ENCODE peak calls at places on chromosomes 6 and 20, in seven cellular contexts. S is adrenal gland, K is SJCRH30, W is PC-3, V is GM23248, Q is uterus, M is HCT116. G is an unnamed sample.
A peak's percentile ranks its signal among the peaks of the same experiment; 100 is the strongest.

GRCh38 chr6:150981095-150981494 is 115.6 kb downstream of the MTHFD1L start:
- DNase-seq in S (no peak), K (no peak), W (no peak), V (no peak), Q (no peak), M (no peak), G (no peak)

GRCh38 chr20:44586986-44587980 is 4.9 kb downstream of the PKIG start:
- DNase-seq in S (no peak), K (no peak), W (no peak), V (no peak), Q (no peak), M (no peak), G (no peak)

GRCh38 chr6:73514746-73515110 is 6.1 kb downstream of the EEF1A1 start:
- DNase-seq in S (no peak), K (no peak), W (no peak), V (peak; percentile 32), Q (no peak), M (no peak), G (peak; percentile 54)

GRCh38 chr20:61822396-61822795 is 243.3 kb downstream of the TAF4 start:
- DNase-seq in S (no peak), K (no peak), W (no peak), V (no peak), Q (no peak), M (no peak), G (no peak)

GRCh38 chr6:156347251-156348049 is 429.7 kb upstream of the ARID1B start:
- DNase-seq in S (no peak), K (no peak), W (peak; percentile 9), V (no peak), Q (no peak), M (no peak), G (no peak)

GRCh38 chr6:158787395-158787794 is 31.8 kb downstream of the EZR start:
- DNase-seq in S (no peak), K (no peak), W (no peak), V (no peak), Q (no peak), M (no peak), G (no peak)

GRCh38 chr6:133966654-133967300 is 13.8 kb downstream of the TBPL1 start:
- DNase-seq in S (no peak), K (no peak), W (no peak), V (no peak), Q (no peak), M (no peak), G (no peak)

GRCh38 chr6:165805067-165805525 is 142.1 kb upstream of the PDE10A start:
- DNase-seq in S (no peak), K (no peak), W (no peak), V (no peak), Q (no peak), M (no peak), G (no peak)

GRCh38 chr6:149046822-149047246 is 270.7 kb upstream of the TAB2 start:
- DNase-seq in S (no peak), K (no peak), W (no peak), V (no peak), Q (no peak), M (no peak), G (no peak)

GRCh38 chr6:11632795-11633511 is 95.4 kb downstream of the TMEM170B start:
- DNase-seq in S (no peak), K (no peak), W (peak; percentile 44), V (peak; percentile 51), Q (no peak), M (no peak), G (no peak)

GRCh38 chr20:57536759-57537724 is 12.1 kb upstream of the CTCFL start:
- DNase-seq in S (no peak), K (no peak), W (no peak), V (no peak), Q (no peak), M (no peak), G (no peak)
- H3K27me3 ChIP-seq in S (no peaks in the 10 kb centered on the region), K (peaks cover 3% of the 10 kb centered on the region), W (peaks cover 57% of the 10 kb centered on the region), V (peaks cover 71% of the 10 kb centered on the region), Q (no peaks in the 10 kb centered on the region), M (peaks cover 53% of the 10 kb centered on the region), G (no peaks in the 10 kb centered on the region)

DNA sequence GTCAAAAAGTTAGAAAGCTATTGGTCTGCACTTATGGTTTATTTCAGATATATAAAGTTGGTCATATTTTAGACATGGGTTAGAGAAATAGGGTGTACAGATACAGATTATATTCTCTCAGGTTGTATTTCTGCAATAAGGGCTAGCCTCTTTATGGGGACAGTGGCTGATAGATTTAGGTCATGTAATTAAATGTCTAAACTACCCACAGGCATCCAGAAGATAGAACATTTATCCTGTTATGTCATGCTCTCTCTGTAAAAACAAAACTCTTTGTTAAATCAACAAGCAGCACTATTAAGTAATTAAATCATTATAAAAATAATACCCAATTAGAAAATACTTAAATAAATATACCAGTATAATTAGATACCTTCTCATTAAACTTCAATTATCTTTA is 612.6 kb upstream of the CITED2 start:
- DNase-seq in S (no peak), K (no peak), W (no peak), V (no peak), Q (no peak), M (no peak), G (no peak)
- H3K4me1 ChIP-seq in S (peaks cover 7% of the 10 kb centered on the region), K (peaks cover 17% of the 10 kb centered on the region), W (peaks cover 26% of the 10 kb centered on the region), V (peaks cover 37% of the 10 kb centered on the region), Q (no peaks in the 10 kb centered on the region), M (peaks cover 6% of the 10 kb centered on the region), G (peaks cover 13% of the 10 kb centered on the region)

DNA sequence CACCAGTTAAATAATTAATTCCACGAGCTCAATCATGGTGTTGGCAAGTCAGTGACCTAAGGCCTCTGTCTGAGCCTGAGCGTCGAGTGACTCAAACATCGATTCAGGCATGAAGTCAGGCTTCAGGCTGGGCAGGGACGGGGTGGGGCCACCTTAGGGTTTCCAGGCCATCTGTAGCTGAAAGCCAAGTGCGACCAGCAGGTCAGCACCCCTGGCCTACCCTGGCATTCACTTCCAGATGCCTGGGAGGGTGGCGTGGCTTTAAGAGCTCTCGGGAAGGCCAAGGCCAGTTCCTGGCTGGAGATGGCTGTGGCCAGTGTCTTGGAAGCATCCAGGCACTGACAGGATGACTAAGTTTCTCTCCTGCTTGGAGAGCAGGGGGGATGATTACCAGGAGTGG is 113.4 kb downstream of the DACT2 start:
- DNase-seq in S (no peak), K (no peak), W (no peak), V (no peak), Q (no peak), M (no peak), G (no peak)
- H3K9me3 ChIP-seq in S (no peaks in the 10 kb centered on the region), K (no peaks in the 10 kb centered on the region), W (no peaks in the 10 kb centered on the region), V (no peaks in the 10 kb centered on the region), Q (no peaks in the 10 kb centered on the region), M (no peaks in the 10 kb centered on the region), G (no peaks in the 10 kb centered on the region)

GRCh38 chr6:108157234-108157971 is 8.4 kb upstream of the NR2E1 start:
- DNase-seq in S (no peak), K (no peak), W (no peak), V (no peak), Q (no peak), M (no peak), G (peak; percentile 79)
- H3K27me3 ChIP-seq in S (peaks cover 94% of the 10 kb centered on the region), K (no peaks in the 10 kb centered on the region), W (peaks cover 58% of the 10 kb centered on the region), V (peaks cover 99% of the 10 kb centered on the region), Q (peaks cover 17% of the 10 kb centered on the region), M (peaks cover 9% of the 10 kb centered on the region), G (peaks cover 19% of the 10 kb centered on the region)

DNA sequence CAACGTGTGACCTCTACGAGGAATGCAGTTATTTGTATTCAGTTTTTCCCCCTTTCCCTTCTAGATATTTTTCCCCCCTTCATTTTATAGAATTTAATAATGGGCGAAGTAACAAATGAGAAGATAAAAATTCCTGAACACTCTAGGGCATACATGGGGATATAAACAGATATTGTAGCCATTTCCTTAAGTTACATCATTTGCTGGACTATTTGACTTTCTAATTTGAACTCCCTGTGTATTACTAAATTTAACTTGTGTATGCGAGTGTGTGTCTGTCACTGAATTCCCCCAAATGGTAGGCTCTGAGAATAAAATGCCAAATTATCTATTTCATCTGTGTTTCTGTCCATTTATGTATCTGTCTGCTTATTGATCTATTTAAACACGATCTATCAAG is 99.0 kb upstream of the ZFP64 start:
- DNase-seq in S (no peak), K (no peak), W (no peak), V (no peak), Q (no peak), M (no peak), G (no peak)
- H3K4me1 ChIP-seq in S (no peaks in the 10 kb centered on the region), K (no peaks in the 10 kb centered on the region), W (peaks cover 8% of the 10 kb centered on the region), V (no peaks in the 10 kb centered on the region), Q (no peaks in the 10 kb centered on the region), M (no peaks in the 10 kb centered on the region), G (no peaks in the 10 kb centered on the region)

GRCh38 chr6:37977715-37978114 is 158.2 kb downstream of the ZFAND3 start:
- DNase-seq in S (no peak), K (no peak), W (no peak), V (no peak), Q (no peak), M (no peak), G (no peak)
- H3K9me3 ChIP-seq in S (peaks cover 8% of the 10 kb centered on the region), K (peaks cover 7% of the 10 kb centered on the region), W (peaks cover 7% of the 10 kb centered on the region), V (no peaks in the 10 kb centered on the region), Q (no peaks in the 10 kb centered on the region), M (no peaks in the 10 kb centered on the region), G (no peaks in the 10 kb centered on the region)

DNA sequence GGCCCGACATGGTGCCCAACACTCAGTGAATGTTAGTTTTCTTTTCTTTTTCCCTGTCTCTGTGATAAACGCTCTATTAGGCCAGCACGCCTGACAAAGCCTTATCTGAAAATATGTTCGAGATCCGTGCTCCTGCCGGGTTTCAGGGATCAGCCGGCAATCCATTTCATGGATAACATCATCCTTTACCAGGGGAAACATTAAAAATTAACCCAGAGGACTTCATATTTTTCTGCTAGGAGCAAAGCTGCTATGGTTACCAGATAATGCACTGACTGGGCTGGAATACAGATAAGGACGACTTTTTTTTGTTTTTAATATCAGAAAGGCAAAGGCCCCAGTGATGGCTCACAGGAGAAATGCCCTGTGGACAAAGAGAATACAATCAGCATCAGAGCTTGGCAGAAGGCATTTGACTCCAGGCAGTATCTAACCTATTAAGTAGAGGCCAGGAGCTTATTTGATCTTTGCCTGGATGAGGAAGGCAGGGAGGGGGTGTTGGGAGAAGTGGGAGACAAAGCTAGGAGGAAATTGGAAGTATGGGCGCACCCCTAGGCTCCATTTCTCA is 482.0 kb upstream of the CHD6 start:
- DNase-seq in S (no peak), K (no peak), W (no peak), V (no peak), Q (no peak), M (no peak), G (no peak)
- H3K27me3 ChIP-seq in S (no peaks in the 10 kb centered on the region), K (peaks cover 18% of the 10 kb centered on the region), W (no peaks in the 10 kb centered on the region), V (no peaks in the 10 kb centered on the region), Q (no peaks in the 10 kb centered on the region), M (no peaks in the 10 kb centered on the region), G (no peaks in the 10 kb centered on the region)

DNA sequence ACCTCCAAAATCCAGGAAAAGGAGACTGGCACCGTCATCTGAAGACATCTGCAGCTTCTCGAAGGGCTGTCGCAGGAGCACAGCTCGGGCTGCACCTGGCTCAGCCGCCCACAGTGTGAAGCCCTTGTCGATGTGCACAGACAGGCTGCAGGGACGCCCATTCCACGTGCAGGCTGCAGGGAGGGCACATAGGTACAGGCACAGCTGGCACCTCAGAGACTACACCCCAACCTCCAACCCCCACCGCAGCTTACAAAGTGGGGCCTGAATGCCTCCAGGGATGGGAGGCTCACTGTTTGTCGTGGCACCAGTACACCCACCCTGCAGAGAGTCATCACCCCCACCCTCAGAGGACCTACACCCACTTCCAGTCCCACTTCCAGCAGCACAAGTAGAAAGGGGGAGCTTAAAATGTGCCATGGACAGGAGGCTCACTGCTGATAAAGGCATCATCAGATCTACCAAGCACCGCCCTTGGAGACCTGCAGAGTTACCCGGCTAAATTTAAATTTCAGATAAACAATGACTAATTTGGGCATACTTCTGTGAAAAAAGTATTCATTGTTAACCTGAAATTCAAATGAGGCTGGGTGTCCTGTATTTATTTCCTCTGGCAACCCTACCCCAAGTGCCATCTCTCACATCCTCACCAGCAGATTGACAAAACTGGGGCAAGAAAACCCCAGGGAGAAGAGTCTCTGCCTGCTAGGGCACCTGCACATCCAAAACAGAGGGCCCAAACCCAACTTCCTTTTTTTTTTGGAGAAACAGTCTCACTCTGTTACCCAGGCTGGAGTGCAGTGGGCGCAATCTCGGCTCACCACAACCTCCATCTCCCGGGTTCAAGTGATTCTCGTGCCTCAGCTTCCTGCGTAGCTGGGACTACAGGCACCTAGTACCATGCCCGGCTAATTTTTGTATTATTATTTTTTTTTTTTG is 7.7 kb upstream of the CDK5RAP1 start:
- DNase-seq in S (no peak), K (no peak), W (no peak), V (no peak), Q (no peak), M (no peak), G (no peak)
- H3K4me1 ChIP-seq in S (no peaks in the 10 kb centered on the region), K (no peaks in the 10 kb centered on the region), W (no peaks in the 10 kb centered on the region), V (no peaks in the 10 kb centered on the region), Q (no peaks in the 10 kb centered on the region), M (peaks cover 5% of the 10 kb centered on the region), G (no peaks in the 10 kb centered on the region)

G was measured in HAP-1.